ENCODE peak calls at places on chromosomes 1 and 21, in six cellular contexts. One of them, this sample, is unnamed.
A peak's percentile ranks its signal among the peaks of the same experiment; 100 is the strongest.

GRCh38 chr1:154547333-154547732 is 11.1 kb downstream of the UBE2Q1 start:
- DNase-seq in cardiac fibroblast: no peak
- DNase-seq in choroid plexus epithelial cell: no peak
- DNase-seq in hepatocyte: no peak
- DNase-seq in psoas muscle: no peak
- DNase-seq in body of pancreas: peak; percentile 38
- DNase-seq in this sample: no peak

GRCh38 chr1:113027008-113027407 is 46.0 kb upstream of the LRIG2 start:
- DNase-seq in cardiac fibroblast: no peak
- DNase-seq in choroid plexus epithelial cell: no peak
- DNase-seq in hepatocyte: no peak
- DNase-seq in psoas muscle: no peak
- DNase-seq in body of pancreas: no peak
- DNase-seq in this sample: no peak

GRCh38 chr1:247370786-247371732 is 39.4 kb upstream of the ZNF496 start:
- DNase-seq in cardiac fibroblast: peak; percentile 48
- DNase-seq in choroid plexus epithelial cell: no peak
- DNase-seq in hepatocyte: peak; percentile 58
- DNase-seq in psoas muscle: no peak
- DNase-seq in body of pancreas: peak; percentile 26
- DNase-seq in this sample: peak; percentile 40

GRCh38 chr1:114340906-114341698 is 169.9 kb downstream of the TRIM33 start:
- DNase-seq in cardiac fibroblast: no peak
- DNase-seq in choroid plexus epithelial cell: no peak
- DNase-seq in hepatocyte: no peak
- DNase-seq in psoas muscle: no peak
- DNase-seq in body of pancreas: no peak
- DNase-seq in this sample: no peak

GRCh38 chr1:147821883-147822282 is 61.5 kb upstream of the GJA5 start:
- DNase-seq in cardiac fibroblast: peak; percentile 82
- DNase-seq in choroid plexus epithelial cell: peak; percentile 26
- DNase-seq in hepatocyte: peak; percentile 39
- DNase-seq in psoas muscle: no peak
- DNase-seq in body of pancreas: no peak
- DNase-seq in this sample: peak; percentile 95

GRCh38 chr1:8903908-8904650 is 25.6 kb upstream of the ENO1 start:
- DNase-seq in cardiac fibroblast: peak; percentile 98
- DNase-seq in choroid plexus epithelial cell: peak; percentile 97
- DNase-seq in hepatocyte: peak; percentile 67
- DNase-seq in psoas muscle: no peak
- DNase-seq in body of pancreas: peak; percentile 54
- DNase-seq in this sample: peak; percentile 96

GRCh38 chr1:175866776-175867175 is 123.4 kb upstream of the TNR start:
- DNase-seq in cardiac fibroblast: no peak
- DNase-seq in choroid plexus epithelial cell: no peak
- DNase-seq in hepatocyte: no peak
- DNase-seq in psoas muscle: no peak
- DNase-seq in body of pancreas: no peak
- DNase-seq in this sample: no peak

GRCh38 chr1:198185101-198185500 is 28.3 kb downstream of the NEK7 start:
- DNase-seq in cardiac fibroblast: no peak
- DNase-seq in choroid plexus epithelial cell: no peak
- DNase-seq in hepatocyte: no peak
- DNase-seq in psoas muscle: no peak
- DNase-seq in body of pancreas: no peak
- DNase-seq in this sample: no peak

GRCh38 chr1:247552231-247552630 is 3.3 kb downstream of the GCSAML start:
- DNase-seq in cardiac fibroblast: no peak
- DNase-seq in choroid plexus epithelial cell: no peak
- DNase-seq in hepatocyte: no peak
- DNase-seq in psoas muscle: no peak
- DNase-seq in body of pancreas: no peak
- DNase-seq in this sample: no peak

GRCh38 chr1:159175571-159175970 is 4.2 kb downstream of the CADM3 start:
- DNase-seq in cardiac fibroblast: no peak
- DNase-seq in choroid plexus epithelial cell: no peak
- DNase-seq in hepatocyte: no peak
- DNase-seq in psoas muscle: no peak
- DNase-seq in body of pancreas: no peak
- DNase-seq in this sample: no peak

GRCh38 chr1:221839794-221840395 is 98.0 kb upstream of the DUSP10 start:
- DNase-seq in cardiac fibroblast: peak; percentile 96
- DNase-seq in choroid plexus epithelial cell: peak; percentile 89
- DNase-seq in hepatocyte: peak; percentile 64
- DNase-seq in psoas muscle: peak; percentile 91
- DNase-seq in body of pancreas: peak; percentile 33
- DNase-seq in this sample: peak; percentile 76

GRCh38 chr1:247324913-247325312 is 6.8 kb downstream of the ZNF496 start:
- DNase-seq in cardiac fibroblast: no peak
- DNase-seq in choroid plexus epithelial cell: no peak
- DNase-seq in hepatocyte: no peak
- DNase-seq in psoas muscle: no peak
- DNase-seq in body of pancreas: no peak
- DNase-seq in this sample: no peak

GRCh38 chr21:42085246-42086077 is 14.3 kb downstream of the UMODL1 start:
- DNase-seq in cardiac fibroblast: no peak
- DNase-seq in choroid plexus epithelial cell: no peak
- DNase-seq in hepatocyte: no peak
- DNase-seq in psoas muscle: no peak
- DNase-seq in body of pancreas: no peak
- DNase-seq in this sample: no peak

GRCh38 chr1:65056866-65057265 is 90.5 kb upstream of the JAK1 start:
- DNase-seq in cardiac fibroblast: no peak
- DNase-seq in choroid plexus epithelial cell: peak; percentile 25
- DNase-seq in hepatocyte: no peak
- DNase-seq in psoas muscle: no peak
- DNase-seq in body of pancreas: no peak
- DNase-seq in this sample: no peak

GRCh38 chr1:101130673-101131072 is 105.1 kb upstream of the DPH5 start:
- DNase-seq in cardiac fibroblast: peak; percentile 29
- DNase-seq in choroid plexus epithelial cell: peak; percentile 76
- DNase-seq in hepatocyte: peak; percentile 20
- DNase-seq in psoas muscle: no peak
- DNase-seq in body of pancreas: no peak
- DNase-seq in this sample: peak; percentile 36

GRCh38 chr1:150065184-150065871 is 2.2 kb upstream of the VPS45 start:
- DNase-seq in cardiac fibroblast: peak; percentile 68
- DNase-seq in choroid plexus epithelial cell: peak; percentile 56
- DNase-seq in hepatocyte: no peak
- DNase-seq in psoas muscle: no peak
- DNase-seq in body of pancreas: no peak
- DNase-seq in this sample: peak; percentile 62

GRCh38 chr1:186682721-186683120 is 2.5 kb upstream of the PTGS2 start:
- DNase-seq in cardiac fibroblast: peak; percentile 76
- DNase-seq in choroid plexus epithelial cell: peak; percentile 74
- DNase-seq in hepatocyte: peak; percentile 6
- DNase-seq in psoas muscle: no peak
- DNase-seq in body of pancreas: no peak
- DNase-seq in this sample: peak; percentile 66

GRCh38 chr1:200877839-200878551 is 5.2 kb downstream of the GPR25 start:
- DNase-seq in cardiac fibroblast: no peak
- DNase-seq in choroid plexus epithelial cell: no peak
- DNase-seq in hepatocyte: no peak
- DNase-seq in psoas muscle: no peak
- DNase-seq in body of pancreas: no peak
- DNase-seq in this sample: no peak

DNA sequence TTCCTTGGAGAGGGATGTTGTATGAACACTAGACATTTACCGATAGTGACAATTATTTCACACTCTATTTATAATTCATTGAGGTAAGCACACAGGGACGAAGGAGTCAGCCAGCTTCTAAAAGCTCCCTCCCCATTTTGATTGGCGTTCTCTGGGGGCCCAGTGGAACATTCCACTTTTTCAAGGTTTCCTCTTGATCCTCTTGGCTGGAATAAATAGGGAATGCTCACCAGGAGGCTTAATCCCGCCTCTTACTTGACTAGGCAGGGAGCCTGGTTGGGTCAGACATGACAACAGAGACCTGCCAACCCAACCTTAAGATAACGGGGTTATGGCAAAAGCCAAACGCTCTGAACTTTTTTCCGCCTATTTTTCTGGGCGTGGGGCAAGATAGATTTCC is 974 bp downstream of the ACTN2 start:
- DNase-seq in cardiac fibroblast: no peak
- DNase-seq in choroid plexus epithelial cell: no peak
- DNase-seq in hepatocyte: no peak
- DNase-seq in psoas muscle: no peak
- DNase-seq in body of pancreas: peak; percentile 57
- DNase-seq in this sample: no peak
- H3K4me3 ChIP-seq in cardiac fibroblast: peak overlapping the region; percentile 48
- H3K4me3 ChIP-seq in choroid plexus epithelial cell: no peak overlapping the region
- H3K4me3 ChIP-seq in hepatocyte: no peak overlapping the region
- H3K4me3 ChIP-seq in psoas muscle: peak overlapping the region; percentile 91
- H3K4me3 ChIP-seq in body of pancreas: no peak overlapping the region
- H3K4me3 ChIP-seq in this sample: no peak overlapping the region

GRCh38 chr1:151251656-151252470 is 2.7 kb upstream of the PSMD4 start:
- DNase-seq in cardiac fibroblast: peak; percentile 88
- DNase-seq in choroid plexus epithelial cell: peak; percentile 91
- DNase-seq in hepatocyte: peak; percentile 90
- DNase-seq in psoas muscle: peak; percentile 63
- DNase-seq in body of pancreas: peak; percentile 87
- DNase-seq in this sample: peak; percentile 86
- TF ChIP-seq CTCF in cardiac fibroblast: peak; percentile 82
- TF ChIP-seq CTCF in choroid plexus epithelial cell: peak; percentile 86
- TF ChIP-seq CTCF in hepatocyte: peak; percentile 75
- TF ChIP-seq CTCF in psoas muscle: peak; percentile 81
- TF ChIP-seq CTCF in body of pancreas: peak; percentile 84
- TF ChIP-seq CTCF in this sample: peak; percentile 93

GRCh38 chr1:205963352-205963751 is 20.1 kb upstream of the SLC26A9 start:
- DNase-seq in cardiac fibroblast: peak; percentile 87
- DNase-seq in choroid plexus epithelial cell: peak; percentile 18
- DNase-seq in hepatocyte: no peak
- DNase-seq in psoas muscle: peak; percentile 8
- DNase-seq in body of pancreas: no peak
- DNase-seq in this sample: peak; percentile 46
- H3K4me3 ChIP-seq in cardiac fibroblast: no peak overlapping the region
- H3K4me3 ChIP-seq in choroid plexus epithelial cell: no peak overlapping the region
- H3K4me3 ChIP-seq in hepatocyte: no peak overlapping the region
- H3K4me3 ChIP-seq in psoas muscle: no peak overlapping the region
- H3K4me3 ChIP-seq in body of pancreas: no peak overlapping the region
- H3K4me3 ChIP-seq in this sample: no peak overlapping the region

DNA sequence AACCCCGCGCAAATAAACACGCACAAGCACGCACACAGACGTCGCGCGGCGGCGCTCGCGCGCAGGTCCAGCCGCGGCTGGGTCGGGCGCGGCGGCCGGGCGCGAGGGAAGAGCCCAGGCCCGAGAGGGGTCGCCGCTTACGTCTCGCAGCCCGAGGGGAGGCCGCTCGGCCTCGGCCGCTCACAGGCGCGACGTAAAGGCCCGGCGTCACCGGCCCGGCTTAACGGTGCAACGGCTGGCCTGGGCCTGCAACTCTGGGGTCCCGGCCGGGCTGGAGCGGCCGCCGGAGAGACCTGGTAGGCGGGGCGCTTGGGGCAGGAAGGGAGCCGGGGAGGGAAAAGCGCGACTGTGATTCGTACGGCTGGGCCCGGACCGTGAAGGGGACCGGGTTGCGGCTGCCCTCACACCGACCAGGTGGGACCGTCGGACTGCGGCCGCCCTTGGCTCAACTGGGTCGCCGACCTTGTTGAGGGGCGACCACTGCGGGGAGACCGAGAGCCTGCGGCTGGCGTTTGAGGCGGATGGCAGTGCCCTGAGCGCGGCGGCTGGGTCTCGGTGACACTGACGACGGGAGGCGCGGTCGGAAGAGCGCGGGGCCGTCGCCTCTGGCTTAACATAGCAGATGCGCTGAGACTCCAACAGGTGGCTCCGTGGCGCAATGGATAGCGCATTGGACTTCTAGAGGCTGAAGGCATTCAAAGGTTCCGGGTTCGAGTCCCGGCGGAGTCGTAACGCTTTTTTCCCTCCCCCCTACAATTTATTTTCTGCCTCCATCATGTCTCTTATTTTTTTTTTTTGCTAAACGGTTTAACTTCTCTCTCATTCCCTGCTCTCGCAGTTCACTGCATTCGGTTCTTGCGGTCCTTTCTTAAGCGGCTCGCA is 31.8 kb downstream of the DNTTIP2 start:
- DNase-seq in cardiac fibroblast: peak; percentile 93
- DNase-seq in choroid plexus epithelial cell: peak; percentile 91
- DNase-seq in hepatocyte: peak; percentile 95
- DNase-seq in psoas muscle: peak; percentile 93
- DNase-seq in body of pancreas: peak; percentile 92
- DNase-seq in this sample: peak; percentile 90
- TF ChIP-seq CTCF in cardiac fibroblast: no peak
- TF ChIP-seq CTCF in choroid plexus epithelial cell: peak; percentile 9
- TF ChIP-seq CTCF in hepatocyte: no peak
- TF ChIP-seq CTCF in psoas muscle: no peak
- TF ChIP-seq CTCF in body of pancreas: no peak
- TF ChIP-seq CTCF in this sample: no peak

DNA sequence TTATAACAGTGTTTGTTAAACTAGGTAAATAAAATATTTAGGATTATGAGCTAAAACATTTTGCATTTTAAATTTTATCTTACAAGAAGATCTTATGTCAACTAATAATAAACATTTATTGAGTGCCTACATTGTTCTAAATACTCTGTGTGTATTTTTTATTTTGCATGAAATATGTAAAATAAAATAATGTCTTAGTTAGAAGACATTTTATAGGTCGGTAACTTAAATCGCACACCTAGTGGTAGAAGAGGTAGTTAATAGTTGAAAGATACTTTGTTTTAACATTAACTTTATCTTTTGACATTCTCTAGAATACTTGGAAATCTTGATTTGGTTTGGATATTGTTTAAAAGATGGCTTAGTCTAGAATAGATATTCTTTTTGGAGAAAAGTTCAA is 60.5 kb downstream of the RPS6KC1 start:
- DNase-seq in cardiac fibroblast: no peak
- DNase-seq in choroid plexus epithelial cell: no peak
- DNase-seq in hepatocyte: no peak
- DNase-seq in psoas muscle: no peak
- DNase-seq in body of pancreas: no peak
- DNase-seq in this sample: no peak
- H3K4me3 ChIP-seq in cardiac fibroblast: no peak overlapping the region
- H3K4me3 ChIP-seq in choroid plexus epithelial cell: no peak overlapping the region
- H3K4me3 ChIP-seq in hepatocyte: no peak overlapping the region
- H3K4me3 ChIP-seq in psoas muscle: no peak overlapping the region
- H3K4me3 ChIP-seq in body of pancreas: no peak overlapping the region
- H3K4me3 ChIP-seq in this sample: no peak overlapping the region